ENCODE peak calls at places on chromosome 10, in eight cellular contexts. G, S, N, E, I, H, A and Y are unnamed samples.
A peak's percentile ranks its signal among the peaks of the same experiment; 100 is the strongest.

GRCh38 chr10:84185526-84186175 is 8.7 kb upstream of the CDHR1 start:
- DNase-seq in G (no peak), S (no peak), N (no peak), E (no peak), I (no peak), H (no peak), A (no peak), Y (no peak)

GRCh38 chr10:71771821-71772617 is 1.3 kb downstream of the VSIR start:
- DNase-seq in G (peak; percentile 47), S (peak; percentile 95), N (peak; percentile 25), E (peak; percentile 74), I (peak; percentile 64), H (peak; percentile 59), A (peak; percentile 86), Y (peak; percentile 67)

GRCh38 chr10:132571565-132572544 is 34.3 kb downstream of the INPP5A start:
- DNase-seq in G (peak; percentile 78), S (no peak), N (peak; percentile 61), E (no peak), I (peak; percentile 86), H (peak; percentile 45), A (peak; percentile 84), Y (peak; percentile 85)

GRCh38 chr10:102799691-102800435 is 37.4 kb downstream of the CYP17A1 start:
- DNase-seq in G (no peak), S (no peak), N (no peak), E (no peak), I (no peak), H (no peak), A (no peak), Y (no peak)

GRCh38 chr10:786666-787512 is 97.4 kb upstream of the DIP2C start:
- DNase-seq in G (peak; percentile 13), S (peak; percentile 64), N (no peak), E (no peak), I (no peak), H (no peak), A (no peak), Y (no peak)

GRCh38 chr10:117365612-117366011 is 9.6 kb downstream of the PDZD8 start:
- DNase-seq in G (no peak), S (no peak), N (no peak), E (no peak), I (peak; percentile 87), H (no peak), A (no peak), Y (no peak)

GRCh38 chr10:91198781-91199180 is 21.7 kb upstream of the PCGF5 start:
- DNase-seq in G (no peak), S (no peak), N (no peak), E (peak; percentile 53), I (no peak), H (no peak), A (peak; percentile 77), Y (peak; percentile 20)

GRCh38 chr10:90051474-90051873 is 350.1 kb downstream of the KIF20B start:
- DNase-seq in G (no peak), S (no peak), N (no peak), E (no peak), I (no peak), H (no peak), A (no peak), Y (no peak)

GRCh38 chr10:103910442-103911000 is 7.5 kb downstream of the STN1 start:
- DNase-seq in G (no peak), S (no peak), N (no peak), E (no peak), I (no peak), H (no peak), A (no peak), Y (no peak)

GRCh38 chr10:58137813-58138212 is 129.9 kb downstream of the IPMK start:
- DNase-seq in G (no peak), S (no peak), N (no peak), E (no peak), I (peak; percentile 7), H (no peak), A (no peak), Y (no peak)

GRCh38 chr10:44258460-44259089 is 126.3 kb downstream of the CXCL12 start:
- DNase-seq in G (no peak), S (no peak), N (no peak), E (no peak), I (no peak), H (no peak), A (no peak), Y (no peak)

GRCh38 chr10:49552277-49552676 is 13.4 kb upstream of the ERCC6 start:
- DNase-seq in G (no peak), S (no peak), N (peak; percentile 47), E (no peak), I (no peak), H (no peak), A (peak; percentile 98), Y (peak; percentile 97)

GRCh38 chr10:104049497-104050250 is 36.0 kb downstream of the COL17A1 start:
- DNase-seq in G (no peak), S (peak; percentile 26), N (no peak), E (no peak), I (peak; percentile 66), H (no peak), A (peak; percentile 64), Y (peak; percentile 65)

GRCh38 chr10:17507538-17507937 is 53.1 kb upstream of the ST8SIA6 start:
- DNase-seq in G (no peak), S (no peak), N (no peak), E (no peak), I (no peak), H (no peak), A (no peak), Y (no peak)

GRCh38 chr10:122939819-122940543 is 14.0 kb downstream of the C10orf88 start:
- DNase-seq in G (no peak), S (no peak), N (no peak), E (no peak), I (no peak), H (no peak), A (peak; percentile 81), Y (peak; percentile 60)

GRCh38 chr10:86104611-86105145 is 261.9 kb downstream of the GRID1 start:
- DNase-seq in G (no peak), S (peak; percentile 56), N (no peak), E (no peak), I (no peak), H (no peak), A (no peak), Y (no peak)